ENCODE peak calls at places on chromosome 18, in seven cellular contexts. One of them, this sample, is unnamed.

GRCh38 chr18:36630917-36631316 is 197.9 kb downstream of the TPGS2 start:
- DNase-seq in WERI-Rb-1: no peak
- DNase-seq in GM23248: no peak
- DNase-seq in heart left ventricle: peak; percentile 40
- DNase-seq in PC-3: no peak
- DNase-seq in naive thymus-derived CD4-positive, alpha-beta T cell: no peak
- DNase-seq in transverse colon: no peak
- DNase-seq in this sample: no peak

GRCh38 chr18:30675905-30676620 is 366.5 kb downstream of the DSC3 start:
- DNase-seq in WERI-Rb-1: peak; percentile 25
- DNase-seq in GM23248: no peak
- DNase-seq in heart left ventricle: no peak
- DNase-seq in PC-3: no peak
- DNase-seq in naive thymus-derived CD4-positive, alpha-beta T cell: no peak
- DNase-seq in transverse colon: no peak
- DNase-seq in this sample: no peak

GRCh38 chr18:3246636-3247242 is 862 bp upstream of the MYL12A start:
- DNase-seq in WERI-Rb-1: no peak
- DNase-seq in GM23248: peak; percentile 61
- DNase-seq in heart left ventricle: peak; percentile 49
- DNase-seq in PC-3: peak; percentile 32
- DNase-seq in naive thymus-derived CD4-positive, alpha-beta T cell: no peak
- DNase-seq in transverse colon: peak; percentile 38
- DNase-seq in this sample: no peak

GRCh38 chr18:67010916-67011315 is 407.0 kb upstream of the CDH19 start:
- DNase-seq in WERI-Rb-1: no peak
- DNase-seq in GM23248: peak; percentile 11
- DNase-seq in heart left ventricle: no peak
- DNase-seq in PC-3: peak; percentile 68
- DNase-seq in naive thymus-derived CD4-positive, alpha-beta T cell: no peak
- DNase-seq in transverse colon: no peak
- DNase-seq in this sample: no peak

GRCh38 chr18:37460616-37461015 is 105.0 kb downstream of the CELF4 start:
- DNase-seq in WERI-Rb-1: no peak
- DNase-seq in GM23248: peak; percentile 10
- DNase-seq in heart left ventricle: no peak
- DNase-seq in PC-3: no peak
- DNase-seq in naive thymus-derived CD4-positive, alpha-beta T cell: no peak
- DNase-seq in transverse colon: no peak
- DNase-seq in this sample: no peak

GRCh38 chr18:77130229-77131099 is 2.1 kb downstream of the MBP start:
- DNase-seq in WERI-Rb-1: no peak
- DNase-seq in GM23248: no peak
- DNase-seq in heart left ventricle: no peak
- DNase-seq in PC-3: no peak
- DNase-seq in naive thymus-derived CD4-positive, alpha-beta T cell: no peak
- DNase-seq in transverse colon: no peak
- DNase-seq in this sample: no peak

GRCh38 chr18:68103561-68103960 is 587.0 kb upstream of the DSEL start:
- DNase-seq in WERI-Rb-1: no peak
- DNase-seq in GM23248: no peak
- DNase-seq in heart left ventricle: no peak
- DNase-seq in PC-3: no peak
- DNase-seq in naive thymus-derived CD4-positive, alpha-beta T cell: no peak
- DNase-seq in transverse colon: no peak
- DNase-seq in this sample: peak; percentile 64

GRCh38 chr18:69261436-69261835 is 139.3 kb upstream of the DOK6 start:
- DNase-seq in WERI-Rb-1: no peak
- DNase-seq in GM23248: no peak
- DNase-seq in heart left ventricle: no peak
- DNase-seq in PC-3: no peak
- DNase-seq in naive thymus-derived CD4-positive, alpha-beta T cell: no peak
- DNase-seq in transverse colon: no peak
- DNase-seq in this sample: no peak

GRCh38 chr18:21741511-21742322 is 1.1 kb downstream of the MIB1 start:
- DNase-seq in WERI-Rb-1: peak; percentile 69
- DNase-seq in GM23248: peak; percentile 48
- DNase-seq in heart left ventricle: peak; percentile 49
- DNase-seq in PC-3: no peak
- DNase-seq in naive thymus-derived CD4-positive, alpha-beta T cell: no peak
- DNase-seq in transverse colon: peak; percentile 40
- DNase-seq in this sample: no peak

GRCh38 chr18:45863469-45863868 is 38.0 kb downstream of the SIGLEC15 start:
- DNase-seq in WERI-Rb-1: no peak
- DNase-seq in GM23248: no peak
- DNase-seq in heart left ventricle: no peak
- DNase-seq in PC-3: no peak
- DNase-seq in naive thymus-derived CD4-positive, alpha-beta T cell: no peak
- DNase-seq in transverse colon: no peak
- DNase-seq in this sample: no peak

GRCh38 chr18:45860492-45860891 is 35.0 kb downstream of the SIGLEC15 start:
- DNase-seq in WERI-Rb-1: no peak
- DNase-seq in GM23248: no peak
- DNase-seq in heart left ventricle: no peak
- DNase-seq in PC-3: no peak
- DNase-seq in naive thymus-derived CD4-positive, alpha-beta T cell: no peak
- DNase-seq in transverse colon: no peak
- DNase-seq in this sample: no peak

GRCh38 chr18:45861926-45862325 is 36.5 kb downstream of the SIGLEC15 start:
- DNase-seq in WERI-Rb-1: no peak
- DNase-seq in GM23248: no peak
- DNase-seq in heart left ventricle: no peak
- DNase-seq in PC-3: no peak
- DNase-seq in naive thymus-derived CD4-positive, alpha-beta T cell: no peak
- DNase-seq in transverse colon: no peak
- DNase-seq in this sample: no peak

GRCh38 chr18:45859334-45859733 is 33.9 kb downstream of the SIGLEC15 start:
- DNase-seq in WERI-Rb-1: no peak
- DNase-seq in GM23248: no peak
- DNase-seq in heart left ventricle: no peak
- DNase-seq in PC-3: no peak
- DNase-seq in naive thymus-derived CD4-positive, alpha-beta T cell: no peak
- DNase-seq in transverse colon: no peak
- DNase-seq in this sample: no peak

GRCh38 chr18:45860971-45861370 is 35.5 kb downstream of the SIGLEC15 start:
- DNase-seq in WERI-Rb-1: no peak
- DNase-seq in GM23248: no peak
- DNase-seq in heart left ventricle: no peak
- DNase-seq in PC-3: no peak
- DNase-seq in naive thymus-derived CD4-positive, alpha-beta T cell: no peak
- DNase-seq in transverse colon: no peak
- DNase-seq in this sample: no peak
- H3K36me3 ChIP-seq in WERI-Rb-1: peaks cover 83% of the 10 kb centered on the region
- H3K36me3 ChIP-seq in GM23248: peaks cover 96% of the 10 kb centered on the region
- H3K36me3 ChIP-seq in heart left ventricle: peaks cover 72% of the 10 kb centered on the region
- H3K36me3 ChIP-seq in PC-3: no peaks in the 10 kb centered on the region
- H3K36me3 ChIP-seq in naive thymus-derived CD4-positive, alpha-beta T cell: peaks cover 35% of the 10 kb centered on the region
- H3K36me3 ChIP-seq in transverse colon: peaks cover 59% of the 10 kb centered on the region
- H3K36me3 ChIP-seq in this sample: peaks cover 39% of the 10 kb centered on the region

DNA sequence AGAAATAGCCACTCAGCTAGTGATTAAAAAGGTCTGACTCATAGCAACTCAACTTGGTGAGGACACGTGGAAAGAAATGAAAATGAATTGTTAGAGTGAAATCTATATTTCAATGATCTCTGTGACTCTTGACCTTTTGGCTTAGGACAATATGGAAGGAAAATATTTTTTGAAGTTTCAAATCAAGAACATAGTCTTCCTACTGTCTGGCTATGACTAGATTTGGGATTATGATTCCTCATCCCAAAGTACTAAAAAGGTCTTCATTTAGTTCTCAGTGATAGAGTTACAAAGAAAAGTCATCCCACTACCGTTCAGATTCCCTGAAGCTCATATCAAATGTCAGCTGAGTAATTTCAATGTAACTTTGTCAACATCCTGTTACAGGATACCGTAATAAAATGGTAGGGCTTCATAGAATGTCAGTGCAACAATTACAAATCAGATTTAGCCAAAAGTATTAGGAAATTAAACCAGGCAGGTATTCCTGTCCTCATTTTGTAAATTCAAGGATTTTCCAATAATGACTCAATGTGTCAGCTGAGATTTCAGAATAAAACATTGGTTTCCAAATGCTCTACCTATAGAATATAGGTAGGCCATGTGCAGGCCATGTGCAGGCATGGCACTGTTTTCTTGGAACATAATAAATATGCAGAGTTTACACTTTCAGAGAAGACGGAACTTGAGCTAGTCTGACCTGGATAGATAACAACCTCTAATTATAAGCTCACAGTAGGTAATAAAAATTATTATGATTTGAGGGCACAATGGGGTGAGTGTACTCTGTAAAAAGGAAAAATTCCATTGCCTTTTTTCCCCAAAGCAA is 36.0 kb downstream of the ANKRD29 start:
- DNase-seq in WERI-Rb-1: no peak
- DNase-seq in GM23248: peak; percentile 62
- DNase-seq in heart left ventricle: no peak
- DNase-seq in PC-3: peak; percentile 93
- DNase-seq in naive thymus-derived CD4-positive, alpha-beta T cell: no peak
- DNase-seq in transverse colon: no peak
- DNase-seq in this sample: no peak
- H3K36me3 ChIP-seq in WERI-Rb-1: no peaks in the 10 kb centered on the region
- H3K36me3 ChIP-seq in GM23248: no peaks in the 10 kb centered on the region
- H3K36me3 ChIP-seq in heart left ventricle: no peaks in the 10 kb centered on the region
- H3K36me3 ChIP-seq in PC-3: no peaks in the 10 kb centered on the region
- H3K36me3 ChIP-seq in naive thymus-derived CD4-positive, alpha-beta T cell: no peaks in the 10 kb centered on the region
- H3K36me3 ChIP-seq in transverse colon: no peaks in the 10 kb centered on the region
- H3K36me3 ChIP-seq in this sample: no peaks in the 10 kb centered on the region

DNA sequence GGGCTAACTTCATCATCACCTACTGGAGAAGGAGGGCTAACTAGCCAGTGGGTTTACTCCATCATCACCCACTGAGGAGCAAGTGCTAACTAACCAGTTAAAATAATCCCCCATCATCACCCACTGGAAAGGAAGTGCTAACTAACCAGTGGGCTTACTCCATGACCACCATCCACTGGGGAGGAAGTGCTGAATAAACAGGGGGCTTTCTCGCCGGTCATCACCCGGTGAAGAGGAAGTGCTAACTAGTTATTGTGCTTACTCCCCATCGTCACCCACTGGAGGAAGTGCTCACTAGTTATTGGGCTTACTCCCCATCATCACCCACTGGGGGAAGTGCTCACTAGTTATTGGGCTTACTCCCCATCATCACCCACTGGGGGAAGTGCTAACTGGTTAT is 124.4 kb upstream of the SALL3 start:
- DNase-seq in WERI-Rb-1: no peak
- DNase-seq in GM23248: no peak
- DNase-seq in heart left ventricle: no peak
- DNase-seq in PC-3: no peak
- DNase-seq in naive thymus-derived CD4-positive, alpha-beta T cell: no peak
- DNase-seq in transverse colon: no peak
- DNase-seq in this sample: no peak
- H3K36me3 ChIP-seq in WERI-Rb-1: no peaks in the 10 kb centered on the region
- H3K36me3 ChIP-seq in GM23248: no peaks in the 10 kb centered on the region
- H3K36me3 ChIP-seq in heart left ventricle: no peaks in the 10 kb centered on the region
- H3K36me3 ChIP-seq in PC-3: no peaks in the 10 kb centered on the region
- H3K36me3 ChIP-seq in naive thymus-derived CD4-positive, alpha-beta T cell: no peaks in the 10 kb centered on the region
- H3K36me3 ChIP-seq in transverse colon: no peaks in the 10 kb centered on the region
- H3K36me3 ChIP-seq in this sample: no peaks in the 10 kb centered on the region

DNA sequence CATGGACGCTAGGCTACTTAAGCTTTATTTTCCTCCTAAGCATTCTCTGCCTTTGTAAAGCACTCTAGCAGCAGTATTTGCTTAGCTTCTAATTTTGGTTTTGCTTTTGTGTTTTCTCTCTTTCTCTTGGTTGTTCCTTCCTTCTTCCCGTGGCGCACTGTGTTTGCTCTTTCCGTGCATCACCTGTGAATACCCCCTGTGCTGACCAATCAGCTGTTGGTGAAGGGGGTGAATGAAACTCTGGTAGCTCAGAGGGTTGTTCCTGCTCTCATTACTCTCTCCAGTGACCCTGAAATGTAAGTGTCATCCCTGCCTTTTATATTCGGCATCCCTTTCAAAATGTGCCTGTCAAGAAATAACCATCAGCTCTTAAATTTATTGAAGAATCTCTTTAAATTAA is 45.5 kb upstream of the TNFRSF11A start:
- DNase-seq in WERI-Rb-1: no peak
- DNase-seq in GM23248: no peak
- DNase-seq in heart left ventricle: no peak
- DNase-seq in PC-3: no peak
- DNase-seq in naive thymus-derived CD4-positive, alpha-beta T cell: no peak
- DNase-seq in transverse colon: no peak
- DNase-seq in this sample: no peak
- H3K36me3 ChIP-seq in WERI-Rb-1: peaks cover 10% of the 10 kb centered on the region
- H3K36me3 ChIP-seq in GM23248: no peaks in the 10 kb centered on the region
- H3K36me3 ChIP-seq in heart left ventricle: peaks cover 10% of the 10 kb centered on the region
- H3K36me3 ChIP-seq in PC-3: peaks cover 7% of the 10 kb centered on the region
- H3K36me3 ChIP-seq in naive thymus-derived CD4-positive, alpha-beta T cell: no peaks in the 10 kb centered on the region
- H3K36me3 ChIP-seq in transverse colon: peaks cover 4% of the 10 kb centered on the region
- H3K36me3 ChIP-seq in this sample: no peaks in the 10 kb centered on the region

GRCh38 chr18:13011719-13012118 is 20.6 kb downstream of the CEP192 start:
- DNase-seq in WERI-Rb-1: no peak
- DNase-seq in GM23248: no peak
- DNase-seq in heart left ventricle: no peak
- DNase-seq in PC-3: peak; percentile 80
- DNase-seq in naive thymus-derived CD4-positive, alpha-beta T cell: no peak
- DNase-seq in transverse colon: no peak
- DNase-seq in this sample: no peak
- H3K36me3 ChIP-seq in WERI-Rb-1: peaks cover 83% of the 10 kb centered on the region
- H3K36me3 ChIP-seq in GM23248: peaks cover 40% of the 10 kb centered on the region
- H3K36me3 ChIP-seq in heart left ventricle: peaks cover 48% of the 10 kb centered on the region
- H3K36me3 ChIP-seq in PC-3: peaks cover 64% of the 10 kb centered on the region
- H3K36me3 ChIP-seq in naive thymus-derived CD4-positive, alpha-beta T cell: peaks cover 28% of the 10 kb centered on the region
- H3K36me3 ChIP-seq in transverse colon: peaks cover 56% of the 10 kb centered on the region
- H3K36me3 ChIP-seq in this sample: peaks cover 73% of the 10 kb centered on the region

DNA sequence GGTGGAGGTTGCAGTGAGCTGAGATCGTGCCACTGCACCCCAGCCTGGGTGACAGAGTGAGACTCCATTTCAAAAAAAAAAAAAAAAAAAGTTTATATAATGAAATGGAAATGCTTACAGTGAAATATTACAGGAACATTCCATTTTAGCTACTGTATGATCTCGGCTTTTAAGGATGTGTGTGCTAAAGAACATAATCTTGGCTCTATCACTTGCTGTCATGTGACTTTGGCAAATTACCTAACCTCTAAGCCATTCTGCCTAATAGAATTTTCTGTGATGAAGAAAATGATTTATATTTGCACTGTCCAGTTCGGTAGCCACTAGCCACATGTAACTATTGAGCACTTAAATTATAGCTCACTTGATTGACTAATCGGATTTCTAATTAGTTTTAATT is 36.3 kb downstream of the SMAD4 start:
- DNase-seq in WERI-Rb-1: no peak
- DNase-seq in GM23248: peak; percentile 58
- DNase-seq in heart left ventricle: no peak
- DNase-seq in PC-3: no peak
- DNase-seq in naive thymus-derived CD4-positive, alpha-beta T cell: no peak
- DNase-seq in transverse colon: no peak
- DNase-seq in this sample: no peak
- H3K36me3 ChIP-seq in WERI-Rb-1: peaks cover 87% of the 10 kb centered on the region
- H3K36me3 ChIP-seq in GM23248: peaks cover 21% of the 10 kb centered on the region
- H3K36me3 ChIP-seq in heart left ventricle: peaks cover 43% of the 10 kb centered on the region
- H3K36me3 ChIP-seq in PC-3: no peaks in the 10 kb centered on the region
- H3K36me3 ChIP-seq in naive thymus-derived CD4-positive, alpha-beta T cell: peaks cover 11% of the 10 kb centered on the region
- H3K36me3 ChIP-seq in transverse colon: peaks cover 21% of the 10 kb centered on the region
- H3K36me3 ChIP-seq in this sample: peaks cover 56% of the 10 kb centered on the region